ENCODE peak calls at places on chromosomes 11 and 22, in nine cellular contexts. Q, M, C, L, F, B, N, G and U are unnamed samples.

GRCh38 chr11:2724653-2725366 is 25.0 kb upstream of the KCNQ1OT1 start:
- DNase-seq in Q (no peak), M (peak; percentile 63), C (no peak), L (no peak), F (no peak), B (no peak), N (no peak), G (no peak), U (no peak)

GRCh38 chr11:75852406-75853017 is 37.5 kb downstream of the UVRAG start:
- DNase-seq in Q (peak; percentile 37), M (no peak), C (no peak), L (no peak), F (no peak), B (no peak), N (no peak), G (no peak), U (no peak)

GRCh38 chr11:130894322-130895025 is 21.8 kb downstream of the SNX19 start:
- DNase-seq in Q (peak; percentile 74), M (peak; percentile 64), C (peak; percentile 87), L (peak; percentile 46), F (peak; percentile 61), B (peak; percentile 53), N (no peak), G (peak; percentile 61), U (no peak)

GRCh38 chr11:70059971-70060370 is 18.1 kb upstream of the ANO1 start:
- DNase-seq in Q (no peak), M (no peak), C (no peak), L (no peak), F (no peak), B (no peak), N (no peak), G (no peak), U (no peak)

GRCh38 chr11:22192289-22192641 is 620 bp upstream of the ANO5 start:
- DNase-seq in Q (no peak), M (no peak), C (no peak), L (no peak), F (peak; percentile 6), B (no peak), N (peak; percentile 61), G (no peak), U (no peak)

GRCh38 chr22:19450363-19451175 is 3.1 kb upstream of the C22orf39 start:
- DNase-seq in Q (no peak), M (no peak), C (no peak), L (no peak), F (no peak), B (no peak), N (no peak), G (no peak), U (no peak)

GRCh38 chr11:118705111-118705741 is 25.8 kb upstream of the TREH start:
- DNase-seq in Q (no peak), M (peak; percentile 29), C (no peak), L (peak; percentile 21), F (no peak), B (no peak), N (no peak), G (no peak), U (no peak)

GRCh38 chr11:62245271-62245753 is 3.3 kb downstream of the SCGB1D2 start:
- DNase-seq in Q (peak; percentile 53), M (no peak), C (peak; percentile 28), L (no peak), F (no peak), B (no peak), N (no peak), G (no peak), U (no peak)

GRCh38 chr11:86395061-86395551 is 20.4 kb downstream of the CCDC81 start:
- DNase-seq in Q (peak; percentile 62), M (no peak), C (peak; percentile 45), L (no peak), F (no peak), B (no peak), N (no peak), G (no peak), U (no peak)

GRCh38 chr11:70020336-70021214 is 57.5 kb upstream of the ANO1 start:
- DNase-seq in Q (no peak), M (peak; percentile 48), C (peak; percentile 13), L (no peak), F (no peak), B (no peak), N (no peak), G (no peak), U (no peak)

GRCh38 chr22:37370306-37370979 is 56.8 kb downstream of the ELFN2 start:
- DNase-seq in Q (no peak), M (peak; percentile 24), C (no peak), L (no peak), F (no peak), B (no peak), N (no peak), G (no peak), U (no peak)

GRCh38 chr22:50186181-50186731 is 543 bp downstream of the TRABD start:
- DNase-seq in Q (no peak), M (peak; percentile 29), C (peak; percentile 29), L (no peak), F (no peak), B (no peak), N (no peak), G (no peak), U (no peak)

GRCh38 chr11:95456704-95457491 is 225.9 kb upstream of the SESN3 start:
- DNase-seq in Q (peak; percentile 23), M (no peak), C (no peak), L (no peak), F (no peak), B (no peak), N (no peak), G (no peak), U (no peak)

GRCh38 chr11:3660960-3661359 is 10.2 kb downstream of the CHRNA10 start:
- DNase-seq in Q (no peak), M (no peak), C (no peak), L (no peak), F (no peak), B (no peak), N (no peak), G (no peak), U (no peak)

GRCh38 chr22:39349506-39349966 is 255 bp upstream of the SYNGR1 start:
- DNase-seq in Q (no peak), M (peak; percentile 49), C (peak; percentile 77), L (no peak), F (no peak), B (no peak), N (peak; percentile 92), G (no peak), U (no peak)

GRCh38 chr11:62707277-62707771 is at the start of the genes BSCL2 and GNG3:
- DNase-seq in Q (no peak), M (no peak), C (no peak), L (no peak), F (no peak), B (no peak), N (no peak), G (no peak), U (peak; percentile 86)

GRCh38 chr11:11972148-11972547 is 36.3 kb downstream of the DKK3 start:
- DNase-seq in Q (no peak), M (peak; percentile 4), C (no peak), L (no peak), F (no peak), B (no peak), N (no peak), G (no peak), U (peak; percentile 64)

GRCh38 chr11:117833401-117833891 is 8.9 kb upstream of the FXYD2 start:
- DNase-seq in Q (no peak), M (no peak), C (no peak), L (no peak), F (peak; percentile 99), B (no peak), N (peak; percentile 42), G (no peak), U (no peak)

GRCh38 chr11:43269229-43269928 is 42.4 kb upstream of the API5 start:
- DNase-seq in Q (no peak), M (peak; percentile 29), C (no peak), L (no peak), F (no peak), B (no peak), N (no peak), G (no peak), U (no peak)

GRCh38 chr11:125123947-125124633 is 12.7 kb upstream of the TMEM218 start:
- DNase-seq in Q (peak; percentile 70), M (peak; percentile 67), C (peak; percentile 65), L (no peak), F (no peak), B (no peak), N (peak; percentile 49), G (peak; percentile 16), U (no peak)

GRCh38 chr11:75966546-75967287 is 151.7 kb downstream of the UVRAG start:
- DNase-seq in Q (peak; percentile 75), M (no peak), C (peak; percentile 94), L (no peak), F (no peak), B (no peak), N (no peak), G (no peak), U (no peak)

GRCh38 chr11:118917488-118918127 is 8.1 kb downstream of the BCL9L start:
- DNase-seq in Q (peak; percentile 94), M (peak; percentile 80), C (peak; percentile 96), L (peak; percentile 58), F (no peak), B (peak; percentile 54), N (no peak), G (no peak), U (no peak)

GRCh38 chr11:88363566-88364169 is 26.1 kb upstream of the CTSC start:
- DNase-seq in Q (peak; percentile 60), M (no peak), C (peak; percentile 20), L (no peak), F (no peak), B (no peak), N (no peak), G (no peak), U (no peak)

GRCh38 chr11:117600261-117600783 is 196.7 kb downstream of the DSCAML1 start:
- DNase-seq in Q (no peak), M (no peak), C (no peak), L (no peak), F (peak; percentile 61), B (no peak), N (no peak), G (no peak), U (no peak)

GRCh38 chr11:64206457-64207246 is at the start of gene FERMT3:
- DNase-seq in Q (no peak), M (peak; percentile 74), C (no peak), L (peak; percentile 61), F (no peak), B (peak; percentile 79), N (no peak), G (no peak), U (no peak)

GRCh38 chr11:23555085-23555484 is 694.8 kb upstream of the CCDC179 start:
- DNase-seq in Q (peak; percentile 82), M (no peak), C (peak; percentile 39), L (no peak), F (no peak), B (no peak), N (no peak), G (no peak), U (no peak)

GRCh38 chr11:17939542-17939941 is 73.3 kb downstream of the SERGEF start:
- DNase-seq in Q (no peak), M (no peak), C (no peak), L (no peak), F (no peak), B (no peak), N (no peak), G (no peak), U (no peak)

GRCh38 chr11:101428918-101429317 is 154.9 kb downstream of the TRPC6 start:
- DNase-seq in Q (peak; percentile 20), M (no peak), C (peak; percentile 40), L (no peak), F (peak; percentile 4), B (no peak), N (no peak), G (no peak), U (no peak)

GRCh38 chr11:29786092-29786491 is 230.7 kb downstream of the KCNA4 start:
- DNase-seq in Q (no peak), M (no peak), C (no peak), L (no peak), F (no peak), B (no peak), N (no peak), G (no peak), U (no peak)

GRCh38 chr11:128581908-128582307 is 5.5 kb downstream of the ETS1 start:
- DNase-seq in Q (no peak), M (no peak), C (peak; percentile 71), L (no peak), F (no peak), B (no peak), N (no peak), G (no peak), U (no peak)

GRCh38 chr22:33971561-33971961 is 51.3 kb upstream of the LARGE1 start:
- DNase-seq in Q (no peak), M (no peak), C (no peak), L (no peak), F (no peak), B (no peak), N (no peak), G (no peak), U (no peak)